ENCODE peak calls at places on chromosomes 7 and 10, in nine cellular contexts. One of them, this sample, is unnamed.

GRCh38 chr7:84633-85020 is 107.7 kb upstream of the FAM20C start:
- DNase-seq in activated T-helper 1 cell treated with anti-CD3 and anti-CD28 coated beads, Interleukin-2, amount 50 U/mL, for 16 hours: no peak
- DNase-seq in germinal center: no peak
- DNase-seq in MCF 10A: no peak
- DNase-seq in H7: peak
- DNase-seq in stimulated activated CD8-positive, alpha-beta memory T cell treated with anti-CD3 and anti-CD28 coated beads, Interleukin-15, amount 100 ng/mL, for 1 hour: no peak
- DNase-seq in activated naive CD8-positive, alpha-beta T cell treated with anti-CD3 and anti-CD28 coated beads, Interleukin-2, amount 50 U/mL, for 24 hours: no peak
- DNase-seq in activated CD8-positive, alpha-beta memory T cell treated with anti-CD3 and anti-CD28 coated beads, Interleukin-2, amount 50 U/mL, for 48 hours: peak
- DNase-seq in astrocyte of the spinal cord: no peak
- DNase-seq in this sample: no peak

GRCh38 chr10:62894156-62894555 is 78.0 kb upstream of the EGR2 start:
- DNase-seq in activated T-helper 1 cell treated with anti-CD3 and anti-CD28 coated beads, Interleukin-2, amount 50 U/mL, for 16 hours: no peak
- DNase-seq in germinal center: no peak
- DNase-seq in MCF 10A: no peak
- DNase-seq in H7: no peak
- DNase-seq in stimulated activated CD8-positive, alpha-beta memory T cell treated with anti-CD3 and anti-CD28 coated beads, Interleukin-15, amount 100 ng/mL, for 1 hour: no peak
- DNase-seq in activated naive CD8-positive, alpha-beta T cell treated with anti-CD3 and anti-CD28 coated beads, Interleukin-2, amount 50 U/mL, for 24 hours: no peak
- DNase-seq in activated CD8-positive, alpha-beta memory T cell treated with anti-CD3 and anti-CD28 coated beads, Interleukin-2, amount 50 U/mL, for 48 hours: no peak
- DNase-seq in astrocyte of the spinal cord: no peak
- DNase-seq in this sample: no peak

GRCh38 chr7:33039257-33039904 is 23.2 kb downstream of the NT5C3A start:
- DNase-seq in activated T-helper 1 cell treated with anti-CD3 and anti-CD28 coated beads, Interleukin-2, amount 50 U/mL, for 16 hours: no peak
- DNase-seq in germinal center: peak
- DNase-seq in MCF 10A: peak
- DNase-seq in H7: no peak
- DNase-seq in stimulated activated CD8-positive, alpha-beta memory T cell treated with anti-CD3 and anti-CD28 coated beads, Interleukin-15, amount 100 ng/mL, for 1 hour: no peak
- DNase-seq in activated naive CD8-positive, alpha-beta T cell treated with anti-CD3 and anti-CD28 coated beads, Interleukin-2, amount 50 U/mL, for 24 hours: no peak
- DNase-seq in activated CD8-positive, alpha-beta memory T cell treated with anti-CD3 and anti-CD28 coated beads, Interleukin-2, amount 50 U/mL, for 48 hours: no peak
- DNase-seq in astrocyte of the spinal cord: no peak
- DNase-seq in this sample: no peak

GRCh38 chr10:97356318-97356914 is 21.9 kb upstream of the FRAT2 start:
- DNase-seq in activated T-helper 1 cell treated with anti-CD3 and anti-CD28 coated beads, Interleukin-2, amount 50 U/mL, for 16 hours: no peak
- DNase-seq in germinal center: no peak
- DNase-seq in MCF 10A: no peak
- DNase-seq in H7: no peak
- DNase-seq in stimulated activated CD8-positive, alpha-beta memory T cell treated with anti-CD3 and anti-CD28 coated beads, Interleukin-15, amount 100 ng/mL, for 1 hour: no peak
- DNase-seq in activated naive CD8-positive, alpha-beta T cell treated with anti-CD3 and anti-CD28 coated beads, Interleukin-2, amount 50 U/mL, for 24 hours: no peak
- DNase-seq in activated CD8-positive, alpha-beta memory T cell treated with anti-CD3 and anti-CD28 coated beads, Interleukin-2, amount 50 U/mL, for 48 hours: no peak
- DNase-seq in astrocyte of the spinal cord: no peak
- DNase-seq in this sample: no peak

GRCh38 chr10:123480845-123481244 is 185.3 kb upstream of the GPR26 start:
- DNase-seq in activated T-helper 1 cell treated with anti-CD3 and anti-CD28 coated beads, Interleukin-2, amount 50 U/mL, for 16 hours: no peak
- DNase-seq in germinal center: no peak
- DNase-seq in MCF 10A: no peak
- DNase-seq in H7: no peak
- DNase-seq in stimulated activated CD8-positive, alpha-beta memory T cell treated with anti-CD3 and anti-CD28 coated beads, Interleukin-15, amount 100 ng/mL, for 1 hour: no peak
- DNase-seq in activated naive CD8-positive, alpha-beta T cell treated with anti-CD3 and anti-CD28 coated beads, Interleukin-2, amount 50 U/mL, for 24 hours: no peak
- DNase-seq in activated CD8-positive, alpha-beta memory T cell treated with anti-CD3 and anti-CD28 coated beads, Interleukin-2, amount 50 U/mL, for 48 hours: no peak
- DNase-seq in astrocyte of the spinal cord: no peak
- DNase-seq in this sample: no peak

GRCh38 chr10:7572435-7572834 is 94.3 kb downstream of the ITIH5 start:
- DNase-seq in activated T-helper 1 cell treated with anti-CD3 and anti-CD28 coated beads, Interleukin-2, amount 50 U/mL, for 16 hours: no peak
- DNase-seq in germinal center: no peak
- DNase-seq in MCF 10A: peak
- DNase-seq in H7: no peak
- DNase-seq in stimulated activated CD8-positive, alpha-beta memory T cell treated with anti-CD3 and anti-CD28 coated beads, Interleukin-15, amount 100 ng/mL, for 1 hour: no peak
- DNase-seq in activated naive CD8-positive, alpha-beta T cell treated with anti-CD3 and anti-CD28 coated beads, Interleukin-2, amount 50 U/mL, for 24 hours: no peak
- DNase-seq in activated CD8-positive, alpha-beta memory T cell treated with anti-CD3 and anti-CD28 coated beads, Interleukin-2, amount 50 U/mL, for 48 hours: no peak
- DNase-seq in astrocyte of the spinal cord: peak
- DNase-seq in this sample: no peak

GRCh38 chr10:71367279-71367678 is 29.4 kb upstream of the CDH23 start:
- DNase-seq in activated T-helper 1 cell treated with anti-CD3 and anti-CD28 coated beads, Interleukin-2, amount 50 U/mL, for 16 hours: no peak
- DNase-seq in germinal center: no peak
- DNase-seq in MCF 10A: no peak
- DNase-seq in H7: no peak
- DNase-seq in stimulated activated CD8-positive, alpha-beta memory T cell treated with anti-CD3 and anti-CD28 coated beads, Interleukin-15, amount 100 ng/mL, for 1 hour: no peak
- DNase-seq in activated naive CD8-positive, alpha-beta T cell treated with anti-CD3 and anti-CD28 coated beads, Interleukin-2, amount 50 U/mL, for 24 hours: no peak
- DNase-seq in activated CD8-positive, alpha-beta memory T cell treated with anti-CD3 and anti-CD28 coated beads, Interleukin-2, amount 50 U/mL, for 48 hours: no peak
- DNase-seq in astrocyte of the spinal cord: no peak
- DNase-seq in this sample: no peak

GRCh38 chr10:97886264-97886663 is 36.6 kb downstream of the GOLGA7B start:
- DNase-seq in activated T-helper 1 cell treated with anti-CD3 and anti-CD28 coated beads, Interleukin-2, amount 50 U/mL, for 16 hours: no peak
- DNase-seq in germinal center: no peak
- DNase-seq in MCF 10A: no peak
- DNase-seq in H7: no peak
- DNase-seq in stimulated activated CD8-positive, alpha-beta memory T cell treated with anti-CD3 and anti-CD28 coated beads, Interleukin-15, amount 100 ng/mL, for 1 hour: no peak
- DNase-seq in activated naive CD8-positive, alpha-beta T cell treated with anti-CD3 and anti-CD28 coated beads, Interleukin-2, amount 50 U/mL, for 24 hours: no peak
- DNase-seq in activated CD8-positive, alpha-beta memory T cell treated with anti-CD3 and anti-CD28 coated beads, Interleukin-2, amount 50 U/mL, for 48 hours: no peak
- DNase-seq in astrocyte of the spinal cord: no peak
- DNase-seq in this sample: no peak

GRCh38 chr7:45028138-45028919 is 28.3 kb downstream of the CCM2 start:
- DNase-seq in activated T-helper 1 cell treated with anti-CD3 and anti-CD28 coated beads, Interleukin-2, amount 50 U/mL, for 16 hours: no peak
- DNase-seq in germinal center: no peak
- DNase-seq in MCF 10A: no peak
- DNase-seq in H7: no peak
- DNase-seq in stimulated activated CD8-positive, alpha-beta memory T cell treated with anti-CD3 and anti-CD28 coated beads, Interleukin-15, amount 100 ng/mL, for 1 hour: no peak
- DNase-seq in activated naive CD8-positive, alpha-beta T cell treated with anti-CD3 and anti-CD28 coated beads, Interleukin-2, amount 50 U/mL, for 24 hours: no peak
- DNase-seq in activated CD8-positive, alpha-beta memory T cell treated with anti-CD3 and anti-CD28 coated beads, Interleukin-2, amount 50 U/mL, for 48 hours: peak
- DNase-seq in astrocyte of the spinal cord: no peak
- DNase-seq in this sample: no peak

GRCh38 chr10:103678104-103678526 is 177.3 kb downstream of the SH3PXD2A start:
- DNase-seq in activated T-helper 1 cell treated with anti-CD3 and anti-CD28 coated beads, Interleukin-2, amount 50 U/mL, for 16 hours: peak
- DNase-seq in germinal center: peak
- DNase-seq in MCF 10A: no peak
- DNase-seq in H7: peak
- DNase-seq in stimulated activated CD8-positive, alpha-beta memory T cell treated with anti-CD3 and anti-CD28 coated beads, Interleukin-15, amount 100 ng/mL, for 1 hour: peak
- DNase-seq in activated naive CD8-positive, alpha-beta T cell treated with anti-CD3 and anti-CD28 coated beads, Interleukin-2, amount 50 U/mL, for 24 hours: peak
- DNase-seq in activated CD8-positive, alpha-beta memory T cell treated with anti-CD3 and anti-CD28 coated beads, Interleukin-2, amount 50 U/mL, for 48 hours: peak
- DNase-seq in astrocyte of the spinal cord: peak
- DNase-seq in this sample: peak

GRCh38 chr7:138726288-138726687 is 25.1 kb upstream of the SVOPL start:
- DNase-seq in activated T-helper 1 cell treated with anti-CD3 and anti-CD28 coated beads, Interleukin-2, amount 50 U/mL, for 16 hours: no peak
- DNase-seq in germinal center: no peak
- DNase-seq in MCF 10A: no peak
- DNase-seq in H7: peak
- DNase-seq in stimulated activated CD8-positive, alpha-beta memory T cell treated with anti-CD3 and anti-CD28 coated beads, Interleukin-15, amount 100 ng/mL, for 1 hour: no peak
- DNase-seq in activated naive CD8-positive, alpha-beta T cell treated with anti-CD3 and anti-CD28 coated beads, Interleukin-2, amount 50 U/mL, for 24 hours: no peak
- DNase-seq in activated CD8-positive, alpha-beta memory T cell treated with anti-CD3 and anti-CD28 coated beads, Interleukin-2, amount 50 U/mL, for 48 hours: no peak
- DNase-seq in astrocyte of the spinal cord: no peak
- DNase-seq in this sample: no peak

GRCh38 chr10:104895981-104896380 is 254.9 kb downstream of the SORCS3 start:
- DNase-seq in activated T-helper 1 cell treated with anti-CD3 and anti-CD28 coated beads, Interleukin-2, amount 50 U/mL, for 16 hours: no peak
- DNase-seq in germinal center: no peak
- DNase-seq in MCF 10A: no peak
- DNase-seq in H7: no peak
- DNase-seq in stimulated activated CD8-positive, alpha-beta memory T cell treated with anti-CD3 and anti-CD28 coated beads, Interleukin-15, amount 100 ng/mL, for 1 hour: no peak
- DNase-seq in activated naive CD8-positive, alpha-beta T cell treated with anti-CD3 and anti-CD28 coated beads, Interleukin-2, amount 50 U/mL, for 24 hours: no peak
- DNase-seq in activated CD8-positive, alpha-beta memory T cell treated with anti-CD3 and anti-CD28 coated beads, Interleukin-2, amount 50 U/mL, for 48 hours: no peak
- DNase-seq in astrocyte of the spinal cord: no peak
- DNase-seq in this sample: no peak

GRCh38 chr7:70833726-70834125 is 298.2 kb upstream of the GALNT17 start:
- DNase-seq in activated T-helper 1 cell treated with anti-CD3 and anti-CD28 coated beads, Interleukin-2, amount 50 U/mL, for 16 hours: no peak
- DNase-seq in germinal center: no peak
- DNase-seq in MCF 10A: no peak
- DNase-seq in H7: no peak
- DNase-seq in stimulated activated CD8-positive, alpha-beta memory T cell treated with anti-CD3 and anti-CD28 coated beads, Interleukin-15, amount 100 ng/mL, for 1 hour: no peak
- DNase-seq in activated naive CD8-positive, alpha-beta T cell treated with anti-CD3 and anti-CD28 coated beads, Interleukin-2, amount 50 U/mL, for 24 hours: no peak
- DNase-seq in activated CD8-positive, alpha-beta memory T cell treated with anti-CD3 and anti-CD28 coated beads, Interleukin-2, amount 50 U/mL, for 48 hours: no peak
- DNase-seq in astrocyte of the spinal cord: peak
- DNase-seq in this sample: no peak

GRCh38 chr7:12294701-12295100 is 83.6 kb downstream of the TMEM106B start:
- DNase-seq in activated T-helper 1 cell treated with anti-CD3 and anti-CD28 coated beads, Interleukin-2, amount 50 U/mL, for 16 hours: no peak
- DNase-seq in germinal center: no peak
- DNase-seq in MCF 10A: no peak
- DNase-seq in H7: no peak
- DNase-seq in stimulated activated CD8-positive, alpha-beta memory T cell treated with anti-CD3 and anti-CD28 coated beads, Interleukin-15, amount 100 ng/mL, for 1 hour: no peak
- DNase-seq in activated naive CD8-positive, alpha-beta T cell treated with anti-CD3 and anti-CD28 coated beads, Interleukin-2, amount 50 U/mL, for 24 hours: no peak
- DNase-seq in activated CD8-positive, alpha-beta memory T cell treated with anti-CD3 and anti-CD28 coated beads, Interleukin-2, amount 50 U/mL, for 48 hours: no peak
- DNase-seq in astrocyte of the spinal cord: no peak
- DNase-seq in this sample: no peak

GRCh38 chr7:48299580-48300169 is 128.4 kb downstream of the ABCA13 start:
- DNase-seq in activated T-helper 1 cell treated with anti-CD3 and anti-CD28 coated beads, Interleukin-2, amount 50 U/mL, for 16 hours: no peak
- DNase-seq in germinal center: peak
- DNase-seq in MCF 10A: peak
- DNase-seq in H7: peak
- DNase-seq in stimulated activated CD8-positive, alpha-beta memory T cell treated with anti-CD3 and anti-CD28 coated beads, Interleukin-15, amount 100 ng/mL, for 1 hour: no peak
- DNase-seq in activated naive CD8-positive, alpha-beta T cell treated with anti-CD3 and anti-CD28 coated beads, Interleukin-2, amount 50 U/mL, for 24 hours: peak
- DNase-seq in activated CD8-positive, alpha-beta memory T cell treated with anti-CD3 and anti-CD28 coated beads, Interleukin-2, amount 50 U/mL, for 48 hours: peak
- DNase-seq in astrocyte of the spinal cord: peak
- DNase-seq in this sample: no peak

GRCh38 chr10:131141207-131141606 is 170.3 kb downstream of the TCERG1L start:
- DNase-seq in activated T-helper 1 cell treated with anti-CD3 and anti-CD28 coated beads, Interleukin-2, amount 50 U/mL, for 16 hours: no peak
- DNase-seq in germinal center: no peak
- DNase-seq in MCF 10A: no peak
- DNase-seq in H7: no peak
- DNase-seq in stimulated activated CD8-positive, alpha-beta memory T cell treated with anti-CD3 and anti-CD28 coated beads, Interleukin-15, amount 100 ng/mL, for 1 hour: no peak
- DNase-seq in activated naive CD8-positive, alpha-beta T cell treated with anti-CD3 and anti-CD28 coated beads, Interleukin-2, amount 50 U/mL, for 24 hours: no peak
- DNase-seq in activated CD8-positive, alpha-beta memory T cell treated with anti-CD3 and anti-CD28 coated beads, Interleukin-2, amount 50 U/mL, for 48 hours: no peak
- DNase-seq in astrocyte of the spinal cord: no peak
- DNase-seq in this sample: no peak

GRCh38 chr7:2651336-2651735 is 19.6 kb downstream of the TTYH3 start:
- DNase-seq in activated T-helper 1 cell treated with anti-CD3 and anti-CD28 coated beads, Interleukin-2, amount 50 U/mL, for 16 hours: no peak
- DNase-seq in germinal center: no peak
- DNase-seq in MCF 10A: no peak
- DNase-seq in H7: peak
- DNase-seq in stimulated activated CD8-positive, alpha-beta memory T cell treated with anti-CD3 and anti-CD28 coated beads, Interleukin-15, amount 100 ng/mL, for 1 hour: no peak
- DNase-seq in activated naive CD8-positive, alpha-beta T cell treated with anti-CD3 and anti-CD28 coated beads, Interleukin-2, amount 50 U/mL, for 24 hours: no peak
- DNase-seq in activated CD8-positive, alpha-beta memory T cell treated with anti-CD3 and anti-CD28 coated beads, Interleukin-2, amount 50 U/mL, for 48 hours: no peak
- DNase-seq in astrocyte of the spinal cord: no peak
- DNase-seq in this sample: no peak